ENCODE peak calls at places on chromosomes 12 and 14, in ten cellular contexts. R is fibroblast of lung; N is cardiac muscle cell; W is CD4-positive, alpha-beta T cell; B is CD8-positive, alpha-beta T cell; Q is transverse colon; G is tibial artery; F is lower lobe of right lung; A is pancreas; O is thyroid gland. H is an unnamed sample. For H3K27me3, the result is how much of the 10 kb centered on the place peaks cover.

GRCh38 chr12:97573901-97574300 is 111.3 kb downstream of the RMST start:
- DNase-seq in B (no peak), G (no peak), N (no peak), A (no peak), F (no peak), Q (no peak), W (no peak), O (no peak), R (peak), H (no peak)

GRCh38 chr12:47377414-47378221 is 297.9 kb upstream of the AMIGO2 start:
- DNase-seq in W (no peak), B (no peak), O (peak), N (peak), G (peak), F (peak), A (peak), R (peak), Q (peak), H (peak)

GRCh38 chr12:89080797-89081470 is 271.4 kb downstream of the DUSP6 start:
- DNase-seq in G (no peak), R (peak), A (no peak), B (no peak), W (no peak), O (no peak), F (no peak), N (no peak), Q (no peak), H (no peak)

GRCh38 chr12:12979731-12980259 is 20.3 kb downstream of the HEBP1 start:
- DNase-seq in F (no peak), A (no peak), N (no peak), G (no peak), B (no peak), R (peak), Q (no peak), O (no peak), W (no peak), H (no peak)

GRCh38 chr12:121676190-121676589 is 6.7 kb upstream of the MORN3 start:
- DNase-seq in Q (no peak), F (no peak), R (no peak), O (no peak), N (no peak), W (no peak), B (no peak), A (no peak), G (no peak), H (no peak)

GRCh38 chr12:51905507-51906438 is 1.5 kb upstream of the ACVRL1 start:
- DNase-seq in N (no peak), A (no peak), F (peak), G (peak), R (no peak), B (no peak), Q (peak), W (no peak), O (peak), H (no peak)

GRCh38 chr12:19052689-19053088 is 76.8 kb upstream of the PLEKHA5 start:
- DNase-seq in R (no peak), W (no peak), Q (no peak), B (no peak), G (no peak), O (no peak), F (no peak), A (no peak), N (no peak), H (no peak)

GRCh38 chr12:53062977-53063707 is 13.3 kb downstream of the TNS2 start:
- DNase-seq in R (no peak), A (peak), W (no peak), G (no peak), Q (no peak), F (no peak), B (no peak), O (no peak), N (no peak), H (no peak)

GRCh38 chr12:89862511-89863331 is 154.1 kb upstream of the ATP2B1 start:
- DNase-seq in A (no peak), W (peak), G (peak), R (no peak), B (no peak), N (no peak), F (no peak), Q (peak), O (no peak), H (no peak)

GRCh38 chr12:21666722-21667121 is 9.1 kb upstream of the LDHB start:
- DNase-seq in Q (no peak), A (no peak), R (peak), G (no peak), N (no peak), W (no peak), B (no peak), F (no peak), O (no peak), H (no peak)

GRCh38 chr14:68945190-68945584 is 33.9 kb downstream of the ACTN1 start:
- DNase-seq in B (no peak), A (no peak), N (no peak), Q (no peak), W (no peak), F (no peak), O (no peak), G (no peak), R (no peak), H (no peak)

GRCh38 chr14:73714656-73715081 is 485 bp upstream of the PNMA1 start:
- DNase-seq in Q (no peak), B (no peak), W (no peak), N (no peak), O (no peak), G (no peak), R (peak), F (no peak), A (no peak), H (no peak)

GRCh38 chr14:73712540-73713141 is 1.5 kb downstream of the PNMA1 start:
- DNase-seq in N (peak), R (peak), G (no peak), A (no peak), F (no peak), Q (no peak), W (no peak), O (no peak), B (peak), H (no peak)

GRCh38 chr14:73712071-73712506 is 2.1 kb downstream of the PNMA1 start:
- DNase-seq in N (no peak), Q (no peak), G (no peak), F (no peak), O (no peak), B (no peak), W (no peak), A (no peak), R (peak), H (no peak)

GRCh38 chr14:73713804-73714655 is at the start of gene PNMA1:
- DNase-seq in O (peak), A (peak), Q (peak), F (peak), R (peak), B (peak), N (peak), G (peak), W (peak), H (peak)

GRCh38 chr14:73713206-73713803 is 879 bp downstream of the PNMA1 start:
- DNase-seq in N (peak), W (no peak), Q (no peak), A (no peak), G (no peak), B (no peak), F (no peak), O (no peak), R (no peak), H (no peak)
- H3K27ac ChIP-seq in N (peak), W (peak), Q (peak), A (peak), G (peak), B (peak), F (peak), O (peak), R (peak), H (peak)

GRCh38 chr12:93571360-93571853 is 1.1 kb upstream of the SOCS2 start:
- DNase-seq in G (peak), F (peak), A (peak), Q (peak), O (peak), R (peak), N (peak), W (peak), B (peak), H (peak)

GRCh38 chr12:93573552-93574223 is 1.2 kb downstream of the SOCS2 start:
- DNase-seq in Q (peak), F (no peak), O (no peak), W (no peak), G (peak), N (no peak), R (peak), B (no peak), A (no peak), H (no peak)

GRCh38 chr12:93570552-93571359 is 1.7 kb upstream of the SOCS2 start:
- DNase-seq in A (peak), Q (peak), R (peak), G (peak), O (peak), F (peak), N (peak), W (peak), B (peak), H (peak)

GRCh38 chr12:93572712-93573551 is 457 bp downstream of the SOCS2 start:
- DNase-seq in Q (peak), N (peak), O (peak), W (peak), F (peak), G (peak), R (peak), A (peak), B (peak), H (no peak)

DNA sequence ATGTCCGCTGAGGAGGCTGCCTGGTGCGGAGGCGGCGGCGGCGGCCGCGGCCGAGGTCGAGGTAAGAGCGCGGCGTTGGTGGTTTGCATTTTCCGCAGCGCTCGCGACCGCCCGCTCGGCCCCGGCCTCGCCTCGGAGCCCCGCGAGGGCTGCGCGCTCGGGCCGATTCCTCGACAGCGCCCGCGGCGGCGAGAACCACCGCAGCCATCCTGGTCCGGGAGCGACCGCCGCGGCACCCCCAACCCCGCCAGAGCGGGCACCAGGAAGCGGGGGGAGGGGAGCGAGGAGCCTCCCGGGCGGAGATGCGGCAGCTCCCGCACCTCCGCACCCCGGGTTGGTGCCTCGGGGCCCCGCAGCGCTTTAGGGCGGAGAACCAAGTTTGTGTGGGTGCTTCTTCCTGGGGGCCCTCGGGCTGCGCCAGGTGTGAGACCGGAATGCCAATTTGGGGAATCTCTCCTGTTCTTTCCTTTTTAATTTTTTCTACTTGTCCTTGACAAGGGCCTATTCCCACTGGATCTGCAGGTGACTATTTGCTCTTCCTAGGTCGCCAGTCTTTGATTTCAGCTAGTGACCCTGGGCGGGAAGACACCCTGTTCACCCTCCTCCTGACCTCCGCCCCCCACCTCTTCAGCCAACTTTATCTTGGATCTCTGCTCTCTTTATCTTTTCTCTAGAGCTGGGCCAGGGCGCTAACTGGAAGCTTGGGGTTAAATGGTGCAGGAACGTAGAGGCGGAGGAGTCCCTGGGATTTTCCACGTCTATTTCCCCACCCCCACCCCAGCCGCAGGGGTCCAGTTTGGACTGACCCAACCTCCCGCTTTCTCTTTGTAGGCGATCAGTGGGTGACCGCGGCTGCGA is at the start of gene SOCS2:
- DNase-seq in O (peak), W (no peak), B (no peak), G (peak), F (peak), R (peak), Q (peak), N (peak), A (peak), H (no peak)
- TF ChIP-seq CTCF in O (no peak), W (no peak), B (no peak), G (no peak), F (no peak), R (no peak), Q (no peak), N (no peak), A (no peak), H (peak)

GRCh38 chr12:104586325-104587048 is 129.7 kb downstream of the CHST11 start:
- DNase-seq in B (no peak), A (no peak), O (peak), F (no peak), N (no peak), Q (no peak), W (no peak), R (no peak), G (no peak), H (no peak)
- H3K27me3 ChIP-seq in B (under half), A (under half), O (under half), F (under half), N (under half), Q (under half), W (under half), R (under half), G (under half), H (under half)

DNA sequence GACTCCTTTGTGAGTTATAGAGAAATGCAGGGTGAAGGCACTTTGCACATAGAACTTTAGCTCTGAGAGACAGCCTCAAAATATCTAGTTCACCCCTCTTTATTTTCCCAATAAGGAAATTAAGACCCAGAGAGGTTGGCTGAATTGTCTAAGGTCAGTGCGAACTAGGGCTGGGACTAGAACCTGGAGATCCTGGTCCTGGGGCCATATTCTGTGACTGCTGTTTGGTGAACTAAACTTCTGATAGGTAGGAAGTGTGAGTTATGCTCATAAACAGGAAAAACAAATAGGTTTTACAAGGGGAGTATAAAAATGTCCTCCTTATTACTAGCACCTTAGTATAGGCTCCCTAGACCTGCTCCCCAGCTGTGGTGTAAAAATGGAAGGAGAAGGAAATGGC is 53.9 kb downstream of the DAD1 start:
- DNase-seq in W (no peak), A (no peak), B (no peak), O (no peak), G (no peak), R (no peak), Q (no peak), F (no peak), N (no peak), H (no peak)
- H3K27ac ChIP-seq in W (peak), A (no peak), B (peak), O (no peak), G (no peak), R (no peak), Q (no peak), F (peak), N (no peak), H (no peak)